ENCODE peak calls at places on chromosome 10, in eight cellular contexts. One of them, this sample, is unnamed.

GRCh38 chr10:79411546-79412495 is 33.6 kb downstream of the ZCCHC24 start:
- DNase-seq in T-helper 1 cell: no peak
- DNase-seq in GM23338: no peak
- DNase-seq in GDM1: no peak
- DNase-seq in H9: no peak
- DNase-seq in myocyte: no peak
- DNase-seq in NCI-H1694 treated with DMSO at 0.1 percent for 48 hours: no peak
- DNase-seq in neural crest cell: no peak
- DNase-seq in this sample: no peak

GRCh38 chr10:130862122-130862521 is 449.4 kb downstream of the TCERG1L start:
- DNase-seq in T-helper 1 cell: no peak
- DNase-seq in GM23338: no peak
- DNase-seq in GDM1: no peak
- DNase-seq in H9: no peak
- DNase-seq in myocyte: no peak
- DNase-seq in NCI-H1694 treated with DMSO at 0.1 percent for 48 hours: no peak
- DNase-seq in neural crest cell: no peak
- DNase-seq in this sample: no peak

GRCh38 chr10:10092581-10092980 is 925.1 kb upstream of the CELF2 start:
- DNase-seq in T-helper 1 cell: no peak
- DNase-seq in GM23338: peak; percentile 2
- DNase-seq in GDM1: no peak
- DNase-seq in H9: peak; percentile 31
- DNase-seq in myocyte: peak; percentile 69
- DNase-seq in NCI-H1694 treated with DMSO at 0.1 percent for 48 hours: no peak
- DNase-seq in neural crest cell: no peak
- DNase-seq in this sample: no peak

GRCh38 chr10:65346466-65346865 is 1579.4 kb upstream of the LRRTM3 start:
- DNase-seq in T-helper 1 cell: no peak
- DNase-seq in GM23338: no peak
- DNase-seq in GDM1: no peak
- DNase-seq in H9: no peak
- DNase-seq in myocyte: no peak
- DNase-seq in NCI-H1694 treated with DMSO at 0.1 percent for 48 hours: no peak
- DNase-seq in neural crest cell: no peak
- DNase-seq in this sample: no peak

GRCh38 chr10:96043895-96044580 is 655 bp downstream of the CCNJ start:
- DNase-seq in T-helper 1 cell: peak; percentile 19
- DNase-seq in GM23338: peak; percentile 59
- DNase-seq in GDM1: peak; percentile 12
- DNase-seq in H9: peak; percentile 49
- DNase-seq in myocyte: peak; percentile 70
- DNase-seq in NCI-H1694 treated with DMSO at 0.1 percent for 48 hours: peak; percentile 20
- DNase-seq in neural crest cell: peak; percentile 49
- DNase-seq in this sample: peak; percentile 60

GRCh38 chr10:75408512-75408881 is 6.9 kb upstream of the ZNF503 start:
- DNase-seq in T-helper 1 cell: no peak
- DNase-seq in GM23338: no peak
- DNase-seq in GDM1: no peak
- DNase-seq in H9: no peak
- DNase-seq in myocyte: no peak
- DNase-seq in NCI-H1694 treated with DMSO at 0.1 percent for 48 hours: no peak
- DNase-seq in neural crest cell: no peak
- DNase-seq in this sample: no peak

GRCh38 chr10:89867964-89868363 is 166.6 kb downstream of the KIF20B start:
- DNase-seq in T-helper 1 cell: no peak
- DNase-seq in GM23338: no peak
- DNase-seq in GDM1: no peak
- DNase-seq in H9: no peak
- DNase-seq in myocyte: no peak
- DNase-seq in NCI-H1694 treated with DMSO at 0.1 percent for 48 hours: no peak
- DNase-seq in neural crest cell: no peak
- DNase-seq in this sample: no peak

GRCh38 chr10:51892965-51893658 is 193.7 kb upstream of the CSTF2T start:
- DNase-seq in T-helper 1 cell: no peak
- DNase-seq in GM23338: peak; percentile 64
- DNase-seq in GDM1: peak; percentile 1
- DNase-seq in H9: peak; percentile 46
- DNase-seq in myocyte: no peak
- DNase-seq in NCI-H1694 treated with DMSO at 0.1 percent for 48 hours: no peak
- DNase-seq in neural crest cell: peak; percentile 4
- DNase-seq in this sample: no peak

GRCh38 chr10:33349273-33349672 is 14.8 kb upstream of the NRP1 start:
- DNase-seq in T-helper 1 cell: no peak
- DNase-seq in GM23338: no peak
- DNase-seq in GDM1: no peak
- DNase-seq in H9: no peak
- DNase-seq in myocyte: no peak
- DNase-seq in NCI-H1694 treated with DMSO at 0.1 percent for 48 hours: no peak
- DNase-seq in neural crest cell: no peak
- DNase-seq in this sample: no peak

GRCh38 chr10:97426776-97427570 is 982 bp downstream of the PGAM1 start:
- DNase-seq in T-helper 1 cell: no peak
- DNase-seq in GM23338: peak; percentile 37
- DNase-seq in GDM1: no peak
- DNase-seq in H9: no peak
- DNase-seq in myocyte: peak; percentile 33
- DNase-seq in NCI-H1694 treated with DMSO at 0.1 percent for 48 hours: no peak
- DNase-seq in neural crest cell: no peak
- DNase-seq in this sample: no peak

GRCh38 chr10:87991946-87992345 is 128.5 kb downstream of the PTEN start:
- DNase-seq in T-helper 1 cell: no peak
- DNase-seq in GM23338: no peak
- DNase-seq in GDM1: no peak
- DNase-seq in H9: no peak
- DNase-seq in myocyte: no peak
- DNase-seq in NCI-H1694 treated with DMSO at 0.1 percent for 48 hours: no peak
- DNase-seq in neural crest cell: no peak
- DNase-seq in this sample: no peak

GRCh38 chr10:71590786-71591350 is 128.7 kb downstream of the C10orf105 start:
- DNase-seq in T-helper 1 cell: no peak
- DNase-seq in GM23338: no peak
- DNase-seq in GDM1: no peak
- DNase-seq in H9: no peak
- DNase-seq in myocyte: peak; percentile 13
- DNase-seq in NCI-H1694 treated with DMSO at 0.1 percent for 48 hours: no peak
- DNase-seq in neural crest cell: no peak
- DNase-seq in this sample: no peak

GRCh38 chr10:86960863-86961434 is 2.5 kb downstream of the SNCG start:
- DNase-seq in T-helper 1 cell: no peak
- DNase-seq in GM23338: no peak
- DNase-seq in GDM1: no peak
- DNase-seq in H9: peak; percentile 34
- DNase-seq in myocyte: no peak
- DNase-seq in NCI-H1694 treated with DMSO at 0.1 percent for 48 hours: no peak
- DNase-seq in neural crest cell: no peak
- DNase-seq in this sample: no peak

GRCh38 chr10:120978589-120979252 is 127.6 kb downstream of the WDR11 start:
- DNase-seq in T-helper 1 cell: no peak
- DNase-seq in GM23338: no peak
- DNase-seq in GDM1: no peak
- DNase-seq in H9: no peak
- DNase-seq in myocyte: no peak
- DNase-seq in NCI-H1694 treated with DMSO at 0.1 percent for 48 hours: no peak
- DNase-seq in neural crest cell: no peak
- DNase-seq in this sample: no peak

GRCh38 chr10:128050117-128050516 is 76.1 kb downstream of the MKI67 start:
- DNase-seq in T-helper 1 cell: no peak
- DNase-seq in GM23338: no peak
- DNase-seq in GDM1: no peak
- DNase-seq in H9: no peak
- DNase-seq in myocyte: no peak
- DNase-seq in NCI-H1694 treated with DMSO at 0.1 percent for 48 hours: no peak
- DNase-seq in neural crest cell: no peak
- DNase-seq in this sample: no peak

GRCh38 chr10:29499993-29500537 is 134.7 kb downstream of the SVIL start:
- DNase-seq in T-helper 1 cell: no peak
- DNase-seq in GM23338: no peak
- DNase-seq in GDM1: no peak
- DNase-seq in H9: no peak
- DNase-seq in myocyte: no peak
- DNase-seq in NCI-H1694 treated with DMSO at 0.1 percent for 48 hours: no peak
- DNase-seq in neural crest cell: no peak
- DNase-seq in this sample: no peak

GRCh38 chr10:71465576-71466252 is 69.0 kb downstream of the CDH23 start:
- DNase-seq in T-helper 1 cell: no peak
- DNase-seq in GM23338: no peak
- DNase-seq in GDM1: no peak
- DNase-seq in H9: no peak
- DNase-seq in myocyte: no peak
- DNase-seq in NCI-H1694 treated with DMSO at 0.1 percent for 48 hours: no peak
- DNase-seq in neural crest cell: no peak
- DNase-seq in this sample: no peak

GRCh38 chr10:113933894-113934532 is 79.6 kb downstream of the NHLRC2 start:
- DNase-seq in T-helper 1 cell: no peak
- DNase-seq in GM23338: no peak
- DNase-seq in GDM1: no peak
- DNase-seq in H9: no peak
- DNase-seq in myocyte: no peak
- DNase-seq in NCI-H1694 treated with DMSO at 0.1 percent for 48 hours: no peak
- DNase-seq in neural crest cell: no peak
- DNase-seq in this sample: no peak

GRCh38 chr10:92965314-92965713 is 95.3 kb upstream of the CYP26C1 start:
- DNase-seq in T-helper 1 cell: no peak
- DNase-seq in GM23338: peak; percentile 85
- DNase-seq in GDM1: no peak
- DNase-seq in H9: no peak
- DNase-seq in myocyte: peak; percentile 60
- DNase-seq in NCI-H1694 treated with DMSO at 0.1 percent for 48 hours: peak; percentile 26
- DNase-seq in neural crest cell: no peak
- DNase-seq in this sample: no peak

GRCh38 chr10:23974886-23975830 is 233.8 kb upstream of the KIAA1217 start:
- DNase-seq in T-helper 1 cell: no peak
- DNase-seq in GM23338: no peak
- DNase-seq in GDM1: no peak
- DNase-seq in H9: no peak
- DNase-seq in myocyte: no peak
- DNase-seq in NCI-H1694 treated with DMSO at 0.1 percent for 48 hours: no peak
- DNase-seq in neural crest cell: no peak
- DNase-seq in this sample: no peak

GRCh38 chr10:18279202-18279601 is 139.0 kb downstream of the CACNB2 start:
- DNase-seq in T-helper 1 cell: no peak
- DNase-seq in GM23338: no peak
- DNase-seq in GDM1: no peak
- DNase-seq in H9: no peak
- DNase-seq in myocyte: no peak
- DNase-seq in NCI-H1694 treated with DMSO at 0.1 percent for 48 hours: no peak
- DNase-seq in neural crest cell: no peak
- DNase-seq in this sample: no peak

GRCh38 chr10:44908936-44909335 is 2.2 kb upstream of the TMEM72 start:
- DNase-seq in T-helper 1 cell: no peak
- DNase-seq in GM23338: no peak
- DNase-seq in GDM1: no peak
- DNase-seq in H9: no peak
- DNase-seq in myocyte: peak; percentile 98
- DNase-seq in NCI-H1694 treated with DMSO at 0.1 percent for 48 hours: no peak
- DNase-seq in neural crest cell: no peak
- DNase-seq in this sample: no peak

GRCh38 chr10:36464291-36464690 is 661.1 kb upstream of the ANKRD30A start:
- DNase-seq in T-helper 1 cell: no peak
- DNase-seq in GM23338: no peak
- DNase-seq in GDM1: no peak
- DNase-seq in H9: no peak
- DNase-seq in myocyte: no peak
- DNase-seq in NCI-H1694 treated with DMSO at 0.1 percent for 48 hours: no peak
- DNase-seq in neural crest cell: no peak
- DNase-seq in this sample: no peak

GRCh38 chr10:33860994-33861393 is 526.5 kb upstream of the NRP1 start:
- DNase-seq in T-helper 1 cell: no peak
- DNase-seq in GM23338: no peak
- DNase-seq in GDM1: no peak
- DNase-seq in H9: no peak
- DNase-seq in myocyte: no peak
- DNase-seq in NCI-H1694 treated with DMSO at 0.1 percent for 48 hours: no peak
- DNase-seq in neural crest cell: no peak
- DNase-seq in this sample: no peak

GRCh38 chr10:13685885-13686284 is 99.1 kb downstream of the PRPF18 start:
- DNase-seq in T-helper 1 cell: no peak
- DNase-seq in GM23338: no peak
- DNase-seq in GDM1: no peak
- DNase-seq in H9: no peak
- DNase-seq in myocyte: no peak
- DNase-seq in NCI-H1694 treated with DMSO at 0.1 percent for 48 hours: no peak
- DNase-seq in neural crest cell: no peak
- DNase-seq in this sample: no peak

GRCh38 chr10:60203993-60204618 is 185.6 kb downstream of the ANK3 start:
- DNase-seq in T-helper 1 cell: no peak
- DNase-seq in GM23338: peak; percentile 70
- DNase-seq in GDM1: no peak
- DNase-seq in H9: no peak
- DNase-seq in myocyte: peak; percentile 60
- DNase-seq in NCI-H1694 treated with DMSO at 0.1 percent for 48 hours: peak; percentile 21
- DNase-seq in neural crest cell: peak; percentile 6
- DNase-seq in this sample: no peak

GRCh38 chr10:127945335-127945734 is 38.4 kb downstream of the PTPRE start:
- DNase-seq in T-helper 1 cell: no peak
- DNase-seq in GM23338: no peak
- DNase-seq in GDM1: peak; percentile 42
- DNase-seq in H9: no peak
- DNase-seq in myocyte: no peak
- DNase-seq in NCI-H1694 treated with DMSO at 0.1 percent for 48 hours: no peak
- DNase-seq in neural crest cell: no peak
- DNase-seq in this sample: no peak

This sample was measured in stimulated activated naive CD4-positive, alpha-beta T cell.